ENCODE peak calls at places on chromosomes 5 and 9, in six cellular contexts. K, M, I, A, N and R are unnamed samples.

GRCh38 chr9:27925815-27926214 is 352.5 kb upstream of the C9orf72 start:
- DNase-seq in K (no peak), M (no peak), I (no peak), A (no peak), N (no peak), R (no peak)

GRCh38 chr9:99167694-99168093 is 54.0 kb downstream of the ALG2 start:
- DNase-seq in K (no peak), M (no peak), I (no peak), A (no peak), N (no peak), R (no peak)

GRCh38 chr9:92324451-92324850 is 699 bp downstream of the NOL8 start:
- DNase-seq in K (no peak), M (no peak), I (no peak), A (no peak), N (no peak), R (no peak)

GRCh38 chr9:117703538-117703937 is 665 bp upstream of the TLR4 start:
- DNase-seq in K (no peak), M (no peak), I (no peak), A (no peak), N (no peak), R (no peak)

GRCh38 chr5:168683247-168683926 is 104.2 kb upstream of the PANK3 start:
- DNase-seq in K (no peak), M (no peak), I (no peak), A (no peak), N (no peak), R (no peak)

GRCh38 chr9:107999011-107999410 is 509.4 kb upstream of the KLF4 start:
- DNase-seq in K (no peak), M (no peak), I (no peak), A (peak), N (no peak), R (no peak)

GRCh38 chr9:13787234-13787833 is 507.8 kb upstream of the MPDZ start:
- DNase-seq in K (no peak), M (peak), I (no peak), A (no peak), N (no peak), R (no peak)

GRCh38 chr5:143913008-143913752 is 101.2 kb downstream of the HMHB1 start:
- DNase-seq in K (no peak), M (peak), I (no peak), A (no peak), N (no peak), R (peak)

GRCh38 chr5:107135391-107135790 is 535.3 kb downstream of the EFNA5 start:
- DNase-seq in K (no peak), M (peak), I (no peak), A (no peak), N (no peak), R (no peak)

GRCh38 chr9:75914002-75914401 is 23.5 kb downstream of the PCSK5 start:
- DNase-seq in K (no peak), M (no peak), I (no peak), A (no peak), N (no peak), R (no peak)

GRCh38 chr5:152124413-152125082 is 199.9 kb upstream of the GLRA1 start:
- DNase-seq in K (no peak), M (no peak), I (no peak), A (no peak), N (no peak), R (no peak)

GRCh38 chr5:157253547-157253946 is 12.4 kb upstream of the CYFIP2 start:
- DNase-seq in K (peak), M (peak), I (peak), A (peak), N (no peak), R (peak)

GRCh38 chr5:172224996-172225395 is 31.0 kb downstream of the EFCAB9 start:
- DNase-seq in K (no peak), M (no peak), I (no peak), A (no peak), N (peak), R (no peak)

GRCh38 chr9:2281031-2281802 is 266.1 kb downstream of the SMARCA2 start:
- DNase-seq in K (no peak), M (peak), I (no peak), A (no peak), N (no peak), R (peak)

GRCh38 chr5:147831465-147831864 is at the start of gene SPINK1:
- DNase-seq in K (peak), M (no peak), I (no peak), A (no peak), N (no peak), R (no peak)

GRCh38 chr5:100902406-100903035 is 561 bp downstream of the ST8SIA4 start:
- DNase-seq in K (no peak), M (no peak), I (no peak), A (no peak), N (no peak), R (no peak)

GRCh38 chr9:107251756-107252322 is 31.2 kb upstream of the RAD23B start:
- DNase-seq in K (peak), M (peak), I (no peak), A (no peak), N (no peak), R (no peak)

GRCh38 chr5:167081561-167081960 is 1209.9 kb upstream of the WWC1 start:
- DNase-seq in K (no peak), M (no peak), I (no peak), A (no peak), N (no peak), R (no peak)

GRCh38 chr5:38382898-38383297 is 124.5 kb downstream of the EGFLAM start:
- DNase-seq in K (peak), M (peak), I (peak), A (peak), N (peak), R (peak)

GRCh38 chr9:38360880-38361836 is 31.3 kb upstream of the ALDH1B1 start:
- DNase-seq in K (no peak), M (no peak), I (no peak), A (no peak), N (no peak), R (no peak)

GRCh38 chr9:109880276-109881169 is 100.5 kb downstream of the PALM2AKAP2 start:
- DNase-seq in K (no peak), M (peak), I (no peak), A (peak), N (no peak), R (peak)

GRCh38 chr9:137157618-137158502 is 12.0 kb downstream of the LRRC26 start:
- DNase-seq in K (no peak), M (no peak), I (no peak), A (no peak), N (no peak), R (no peak)

GRCh38 chr9:20297646-20298084 is 324.6 kb downstream of the MLLT3 start:
- DNase-seq in K (no peak), M (peak), I (no peak), A (no peak), N (no peak), R (no peak)

GRCh38 chr9:96491079-96491879 is 41.3 kb downstream of the HABP4 start:
- DNase-seq in K (no peak), M (peak), I (peak), A (peak), N (no peak), R (no peak)

GRCh38 chr9:82582693-82583092 is 480.2 kb downstream of the RASEF start:
- DNase-seq in K (no peak), M (no peak), I (no peak), A (no peak), N (no peak), R (no peak)

GRCh38 chr5:130135506-130135905 is 231.2 kb downstream of the CHSY3 start:
- DNase-seq in K (no peak), M (peak), I (no peak), A (no peak), N (no peak), R (no peak)

GRCh38 chr9:90927496-90927895 is 125.9 kb downstream of the SYK start:
- DNase-seq in K (no peak), M (no peak), I (no peak), A (no peak), N (no peak), R (no peak)

GRCh38 chr5:137563301-137563645 is 64.1 kb upstream of the SPOCK1 start:
- DNase-seq in K (no peak), M (no peak), I (no peak), A (no peak), N (no peak), R (no peak)

GRCh38 chr5:131641494-131641893 is 6.5 kb upstream of the RAPGEF6 start:
- DNase-seq in K (no peak), M (no peak), I (no peak), A (no peak), N (no peak), R (no peak)

GRCh38 chr9:137427454-137428310 is 4.5 kb downstream of the NOXA1 start:
- DNase-seq in K (no peak), M (no peak), I (no peak), A (no peak), N (no peak), R (no peak)

GRCh38 chr9:114504341-114505186 is 709 bp downstream of the WHRN start:
- DNase-seq in K (peak), M (peak), I (peak), A (peak), N (no peak), R (no peak)

GRCh38 chr5:170225326-170226137 is 7.3 kb upstream of the C5orf58 start:
- DNase-seq in K (peak), M (peak), I (peak), A (peak), N (peak), R (peak)

GRCh38 chr5:134273642-134274361 is 47.9 kb upstream of the PPP2CA start:
- DNase-seq in K (no peak), M (no peak), I (no peak), A (no peak), N (no peak), R (no peak)

GRCh38 chr5:54785729-54786548 is 199.5 kb downstream of the ESM1 start:
- DNase-seq in K (no peak), M (peak), I (peak), A (no peak), N (peak), R (no peak)

GRCh38 chr9:127960410-127961165 is 20.2 kb downstream of the EEIG1 start:
- DNase-seq in K (no peak), M (no peak), I (no peak), A (no peak), N (no peak), R (no peak)

GRCh38 chr9:93677641-93678136 is 101.3 kb downstream of the PHF2 start:
- DNase-seq in K (no peak), M (no peak), I (peak), A (no peak), N (no peak), R (no peak)

GRCh38 chr5:25295067-25295466 is 650.3 kb upstream of the CDH10 start:
- DNase-seq in K (no peak), M (no peak), I (no peak), A (no peak), N (no peak), R (peak)

GRCh38 chr9:131670247-131670681 is 69.6 kb downstream of the RAPGEF1 start:
- DNase-seq in K (no peak), M (no peak), I (no peak), A (no peak), N (no peak), R (no peak)
- TF ChIP-seq POLR2A in K (no peak), M (no peak), I (peak), A (no peak), N (no peak), R (no peak)

GRCh38 chr5:142108432-142109355 is at the start of gene NDFIP1:
- DNase-seq in K (peak), M (peak), I (peak), A (peak), N (no peak), R (peak)
- TF ChIP-seq POLR2A in K (peak), M (peak), I (peak), A (peak), N (peak), R (peak)

GRCh38 chr9:85741875-85742629 is at the start of gene AGTPBP1:
- DNase-seq in K (peak), M (peak), I (peak), A (peak), N (peak), R (peak)
- TF ChIP-seq POLR2A in K (no peak), M (no peak), I (peak), A (no peak), N (peak), R (no peak)

DNA sequence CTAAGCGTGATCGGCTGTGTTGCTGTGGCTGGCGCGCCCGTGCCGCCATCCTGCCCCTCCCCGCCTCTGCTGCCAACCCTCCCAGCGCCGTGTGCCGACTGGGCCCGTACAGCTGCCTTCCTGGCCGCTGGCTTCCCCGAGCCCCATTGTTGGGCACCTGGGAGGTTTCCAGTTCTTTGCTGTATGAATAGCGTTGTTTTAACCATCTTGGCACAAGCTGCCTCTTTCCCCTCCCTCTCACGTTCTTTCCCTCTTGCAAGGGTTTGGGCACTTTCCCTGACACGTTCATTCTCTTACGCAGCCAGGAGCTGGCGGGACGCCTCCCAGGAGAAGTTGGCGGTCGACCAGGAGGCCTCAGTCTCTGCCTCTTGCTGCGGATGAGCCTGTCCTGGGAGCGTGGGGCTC is 43.1 kb upstream of the RXRA start:
- DNase-seq in K (peak), M (peak), I (no peak), A (no peak), N (no peak), R (no peak)
- TF ChIP-seq POLR2A in K (no peak), M (no peak), I (no peak), A (no peak), N (no peak), R (no peak)

DNA sequence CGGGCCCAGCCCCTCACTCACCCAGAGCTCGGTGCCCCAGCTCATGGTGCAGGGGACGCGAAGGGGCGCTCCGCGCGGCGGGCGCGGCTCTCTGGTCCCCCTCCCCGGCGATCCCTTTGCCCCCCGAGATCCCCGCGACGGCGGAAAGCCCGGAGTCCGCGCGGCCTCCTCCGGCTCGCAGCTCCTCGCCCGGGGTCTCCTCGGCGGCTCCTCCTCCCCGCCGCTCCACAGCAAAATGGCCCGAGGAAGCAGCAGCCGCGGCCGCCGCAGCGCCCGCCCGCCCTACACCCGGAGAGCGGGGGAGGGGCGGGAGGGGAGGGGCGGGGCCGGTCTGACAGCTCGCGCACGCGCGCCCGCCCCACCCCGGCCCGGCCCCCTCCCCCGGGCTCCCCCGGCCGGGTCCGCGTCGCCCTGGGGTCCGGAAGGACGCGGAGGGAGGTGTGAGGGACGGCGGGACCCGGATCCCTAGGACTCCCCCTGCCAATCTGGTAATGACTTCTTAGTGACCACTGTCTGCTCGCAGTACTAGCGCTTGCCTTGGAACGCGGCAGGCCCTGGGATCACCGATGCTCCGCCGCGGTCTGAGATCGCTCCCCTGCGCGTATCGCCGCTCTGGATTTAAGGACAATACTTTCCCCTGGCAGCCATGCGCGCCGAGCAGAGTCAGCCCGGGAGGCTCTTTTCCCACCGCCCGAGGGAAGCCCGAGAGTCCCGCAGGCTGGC is at the start of gene FNBP1:
- DNase-seq in K (peak), M (peak), I (peak), A (no peak), N (no peak), R (peak)
- TF ChIP-seq POLR2A in K (peak), M (peak), I (peak), A (peak), N (peak), R (peak)

GRCh38 chr5:165135551-165135950 is 1630.1 kb downstream of the MAT2B start:
- DNase-seq in K (no peak), M (no peak), I (no peak), A (no peak), N (no peak), R (no peak)
- TF ChIP-seq POLR2A in K (no peak), M (no peak), I (no peak), A (no peak), N (no peak), R (no peak)

GRCh38 chr5:149931992-149932436 is 12.6 kb downstream of the PDE6A start:
- DNase-seq in K (no peak), M (no peak), I (no peak), A (no peak), N (no peak), R (no peak)

GRCh38 chr5:149935431-149935901 is 9.1 kb downstream of the PDE6A start:
- DNase-seq in K (no peak), M (no peak), I (no peak), A (no peak), N (no peak), R (no peak)

GRCh38 chr5:149932445-149933350 is 11.9 kb downstream of the PDE6A start:
- DNase-seq in K (peak), M (no peak), I (no peak), A (no peak), N (no peak), R (no peak)

GRCh38 chr5:149930060-149930753 is 14.4 kb downstream of the PDE6A start:
- DNase-seq in K (no peak), M (no peak), I (peak), A (no peak), N (no peak), R (no peak)

DNA sequence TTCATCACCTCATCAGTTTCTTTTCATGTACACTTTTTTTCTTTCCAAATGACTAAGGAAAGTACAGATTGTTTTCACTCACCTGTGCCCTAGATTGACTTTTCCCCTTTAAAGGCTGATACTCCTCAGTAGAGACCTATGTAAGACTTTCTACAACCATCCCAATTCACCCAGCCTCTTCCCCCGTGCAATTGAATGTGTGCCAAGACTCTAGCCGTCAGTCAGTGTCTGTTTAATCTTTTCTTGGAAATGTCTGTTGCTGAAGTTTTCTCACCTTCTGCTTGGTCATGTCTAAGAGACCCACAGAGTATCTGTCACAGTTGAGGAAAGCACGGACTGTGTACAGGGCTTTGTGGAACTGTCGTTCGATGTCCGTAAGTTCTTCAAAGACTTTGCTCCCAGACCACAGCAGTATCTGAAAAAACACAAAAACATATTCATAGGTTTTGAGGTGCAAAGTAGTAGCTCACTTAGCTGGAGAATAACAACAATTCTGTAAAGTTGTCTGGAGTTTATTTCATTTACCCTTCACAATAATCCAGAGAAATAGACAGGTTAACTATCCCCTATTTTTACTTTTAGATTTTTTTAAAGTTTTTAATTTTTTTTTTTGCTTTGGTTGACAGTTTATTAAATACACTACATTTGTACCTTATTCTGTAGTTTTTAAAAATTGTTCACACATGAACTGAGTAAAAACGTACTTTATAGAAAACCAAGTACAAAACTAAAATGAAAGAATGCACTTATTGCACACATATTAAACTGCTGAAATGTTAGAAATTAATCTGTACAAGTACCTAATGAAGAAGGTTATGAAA is 13.6 kb downstream of the PDE6A start:
- DNase-seq in K (no peak), M (no peak), I (no peak), A (no peak), N (no peak), R (no peak)
- TF ChIP-seq POLR2A in K (no peak), M (no peak), I (no peak), A (no peak), N (no peak), R (no peak)